ENCODE peak calls at places on chromosomes 3 and 15, in six cellular contexts. M is K562, H is stomach, V is HepG2, Q is transverse colon, J is GM12878. W is an unnamed sample.

GRCh38 chr15:41501191-41501917 is 7.7 kb downstream of the ITPKA start:
- DNase-seq in M (no peak), H (no peak), V (no peak), Q (no peak), J (no peak), W (no peak)

GRCh38 chr3:52792961-52793695 is 1.5 kb upstream of the ITIH3 start:
- DNase-seq in M (no peak), H (no peak), V (no peak), Q (no peak), J (no peak), W (no peak)

GRCh38 chr3:46883252-46884185 is 6.0 kb downstream of the PTH1R start:
- DNase-seq in M (peak), H (no peak), V (no peak), Q (no peak), J (no peak), W (no peak)

GRCh38 chr3:172464306-172464705 is 16.1 kb upstream of the GHSR start:
- DNase-seq in M (no peak), H (no peak), V (no peak), Q (no peak), J (no peak), W (no peak)

GRCh38 chr15:89751748-89752147 is 699 bp upstream of the MESP1 start:
- DNase-seq in M (no peak), H (peak), V (no peak), Q (no peak), J (no peak), W (no peak)

GRCh38 chr3:42262525-42262924 is 3.5 kb downstream of the CCK start:
- DNase-seq in M (no peak), H (no peak), V (no peak), Q (no peak), J (no peak), W (no peak)

GRCh38 chr3:178455966-178456365 is 80.3 kb upstream of the KCNMB2 start:
- DNase-seq in M (no peak), H (no peak), V (no peak), Q (no peak), J (no peak), W (no peak)

GRCh38 chr15:49415638-49416037 is 7.4 kb upstream of the FGF7 start:
- DNase-seq in M (no peak), H (no peak), V (no peak), Q (no peak), J (no peak), W (no peak)

GRCh38 chr3:111803123-111803593 is 55.9 kb upstream of the PHLDB2 start:
- DNase-seq in M (no peak), H (peak), V (no peak), Q (peak), J (no peak), W (peak)

GRCh38 chr3:110749006-110749405 is 322.6 kb upstream of the NECTIN3 start:
- DNase-seq in M (no peak), H (no peak), V (no peak), Q (no peak), J (no peak), W (no peak)

GRCh38 chr3:72597756-72598195 is 250.5 kb downstream of the SHQ1 start:
- DNase-seq in M (peak), H (no peak), V (no peak), Q (no peak), J (no peak), W (no peak)

GRCh38 chr3:76715426-76715825 is 324.5 kb upstream of the ROBO2 start:
- DNase-seq in M (no peak), H (no peak), V (no peak), Q (no peak), J (no peak), W (no peak)

GRCh38 chr3:187002915-187003314 is 72.6 kb downstream of the ST6GAL1 start:
- DNase-seq in M (no peak), H (no peak), V (no peak), Q (no peak), J (no peak), W (no peak)

GRCh38 chr3:128702391-128702790 is 23.6 kb upstream of the RAB7A start:
- DNase-seq in M (no peak), H (no peak), V (no peak), Q (no peak), J (no peak), W (no peak)

GRCh38 chr3:128693696-128694095 is 32.3 kb upstream of the RAB7A start:
- DNase-seq in M (no peak), H (no peak), V (no peak), Q (no peak), J (no peak), W (no peak)

GRCh38 chr3:128697336-128697735 is 28.6 kb upstream of the RAB7A start:
- DNase-seq in M (no peak), H (no peak), V (no peak), Q (no peak), J (no peak), W (no peak)

GRCh38 chr3:128701342-128702212 is 24.4 kb upstream of the RAB7A start:
- DNase-seq in M (no peak), H (no peak), V (no peak), Q (no peak), J (no peak), W (no peak)

DNA sequence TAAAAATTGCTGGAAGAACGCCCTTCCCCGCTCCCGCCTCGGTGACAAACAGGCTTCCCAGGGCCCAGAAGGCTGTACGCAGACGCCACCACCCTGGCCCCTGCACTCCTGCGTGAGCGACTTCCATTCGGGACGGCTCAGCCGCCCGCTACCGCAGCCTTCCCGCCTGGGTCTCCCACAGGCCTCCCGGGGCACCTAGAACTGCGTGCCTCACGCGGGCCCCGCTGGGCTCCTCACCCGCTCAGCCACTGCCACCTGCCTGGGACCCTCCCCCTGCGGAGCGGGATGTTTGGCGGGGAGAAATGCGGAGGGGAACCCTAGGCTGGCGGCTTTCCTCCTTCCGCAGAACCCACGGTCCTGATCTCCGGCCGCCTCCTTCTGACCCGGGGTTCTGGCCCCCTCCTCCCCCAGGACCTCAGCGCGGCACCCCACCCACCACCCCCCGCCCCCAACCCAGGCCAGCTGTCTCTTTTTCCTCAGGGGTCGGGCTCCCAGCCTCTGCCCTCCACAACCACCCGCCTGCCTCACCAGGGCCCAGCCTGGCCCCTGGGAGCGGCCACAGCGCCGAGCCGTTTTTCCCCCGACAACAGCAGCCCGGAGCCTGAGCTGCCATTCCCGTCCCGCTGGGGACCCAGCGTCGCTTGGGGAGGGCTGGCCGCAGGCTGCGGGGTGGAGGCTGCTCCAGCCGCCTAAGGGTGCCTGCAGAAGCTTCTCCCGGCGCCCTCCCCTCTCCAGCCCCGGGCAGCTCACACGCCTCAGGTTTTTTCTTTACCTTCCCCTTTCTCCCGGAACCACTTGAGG is 27.6 kb upstream of the RAB7A start:
- DNase-seq in M (no peak), H (peak), V (no peak), Q (peak), J (no peak), W (peak)
- TF ChIP-seq POLR2AphosphoS5 in M (no peak), H (no peak), V (no peak), Q (no peak), J (no peak), W (no peak)

GRCh38 chr3:49611714-49612113 is 57.4 kb downstream of the BSN start:
- DNase-seq in M (no peak), H (no peak), V (no peak), Q (no peak), J (no peak), W (no peak)

GRCh38 chr3:49610881-49611280 is 56.6 kb downstream of the BSN start:
- DNase-seq in M (no peak), H (no peak), V (peak), Q (no peak), J (no peak), W (no peak)

GRCh38 chr3:49609314-49609713 is 55.0 kb downstream of the BSN start:
- DNase-seq in M (no peak), H (peak), V (no peak), Q (no peak), J (no peak), W (no peak)

GRCh38 chr3:49611291-49611690 is 57.0 kb downstream of the BSN start:
- DNase-seq in M (no peak), H (no peak), V (no peak), Q (no peak), J (no peak), W (no peak)

DNA sequence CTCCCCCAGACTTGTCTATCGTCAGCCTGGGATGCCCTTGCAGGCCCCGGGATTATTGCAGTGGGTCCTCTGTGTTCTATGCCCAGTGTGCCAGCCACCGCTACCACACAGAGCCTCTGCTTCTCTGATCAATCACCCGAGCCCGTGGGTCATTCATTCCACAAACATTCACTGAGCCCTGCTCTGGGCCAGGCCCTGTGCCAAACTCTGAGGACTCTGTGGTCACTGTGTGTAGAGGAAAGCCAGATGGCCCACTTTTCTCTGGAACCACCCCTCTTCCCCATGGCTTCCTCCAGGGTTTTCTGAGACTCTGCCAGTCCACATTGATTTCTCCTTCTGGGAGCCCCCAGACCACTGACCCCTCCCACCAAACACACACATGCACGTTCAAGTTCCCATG is 55.5 kb downstream of the BSN start:
- DNase-seq in M (no peak), H (no peak), V (no peak), Q (no peak), J (no peak), W (no peak)
- H3K27ac ChIP-seq in M (no peak), H (no peak), V (no peak), Q (no peak), J (no peak), W (no peak)

GRCh38 chr3:157188391-157188790 is 28.4 kb upstream of the CCNL1 start:
- DNase-seq in M (no peak), H (no peak), V (no peak), Q (no peak), J (no peak), W (no peak)

GRCh38 chr3:157179365-157179803 is 19.4 kb upstream of the CCNL1 start:
- DNase-seq in M (no peak), H (no peak), V (no peak), Q (no peak), J (no peak), W (no peak)

GRCh38 chr3:157180262-157180661 is 20.3 kb upstream of the CCNL1 start:
- DNase-seq in M (no peak), H (no peak), V (no peak), Q (no peak), J (no peak), W (no peak)

DNA sequence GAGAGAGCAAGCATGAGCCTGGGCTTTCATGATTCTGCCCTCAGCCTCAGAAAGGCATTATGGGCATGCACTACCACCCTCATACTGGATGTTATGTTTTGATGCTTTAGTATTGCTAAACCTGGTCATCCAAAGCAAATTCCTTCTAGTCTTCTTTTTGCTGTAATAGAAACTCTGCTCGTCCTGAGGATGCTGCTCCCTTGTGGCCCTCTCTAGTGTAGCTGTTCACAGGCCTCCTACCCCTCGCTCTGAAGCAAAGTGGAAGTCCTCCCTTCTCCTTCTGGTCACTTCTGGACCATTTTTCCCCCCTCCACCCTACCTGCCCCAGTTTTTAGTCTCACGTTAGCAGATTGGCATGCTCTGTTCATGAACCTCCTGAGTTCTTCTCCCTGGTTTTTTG is 22.9 kb upstream of the CCNL1 start:
- DNase-seq in M (peak), H (no peak), V (no peak), Q (no peak), J (no peak), W (no peak)
- TF ChIP-seq EP300 in M (no peak), H (no peak), V (no peak), Q (no peak), J (no peak), W (no peak)

DNA sequence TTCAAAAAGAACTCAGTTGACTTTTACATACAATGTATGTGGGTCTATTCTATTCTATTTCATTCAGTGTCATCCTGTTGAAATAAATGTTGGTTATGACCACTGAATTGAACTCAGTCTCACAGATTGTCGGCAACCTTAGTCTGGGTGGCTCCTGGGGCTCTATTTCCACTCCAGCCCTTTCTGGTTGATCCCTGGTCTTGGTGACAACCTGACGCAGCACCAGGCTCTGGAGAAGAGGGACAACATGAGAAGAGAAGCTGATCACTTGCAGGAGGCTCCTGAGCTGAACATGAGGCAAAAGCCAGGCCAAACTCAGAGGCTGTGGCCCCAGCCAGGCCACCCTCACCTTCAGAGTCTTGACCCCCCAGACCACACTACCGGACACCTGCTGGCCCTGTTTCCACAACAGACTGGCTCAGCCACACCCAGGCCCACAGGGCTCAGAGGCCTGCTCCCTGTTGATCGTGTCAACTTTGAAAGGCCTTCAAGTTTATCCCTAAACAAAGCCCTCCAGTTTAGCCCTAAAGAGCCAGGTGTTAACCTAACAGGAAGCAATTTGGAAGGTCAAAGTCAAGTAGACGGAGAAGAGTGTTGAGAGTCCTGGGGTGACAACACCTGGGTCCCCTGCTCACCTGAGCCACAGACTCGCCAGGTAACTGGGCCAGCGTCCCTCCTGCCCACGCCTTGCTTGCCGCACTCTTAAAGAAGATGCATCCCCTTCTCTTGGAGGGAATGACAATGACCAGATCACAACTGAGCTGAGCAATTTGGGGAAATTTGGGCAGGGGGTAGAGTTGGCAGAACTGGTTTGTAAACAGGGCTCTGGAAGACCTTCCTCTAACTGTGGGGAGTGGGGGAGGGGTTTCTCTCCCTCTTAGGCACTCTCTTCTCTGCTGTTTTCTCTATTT is 15.4 kb upstream of the MUC20 start:
- DNase-seq in M (no peak), H (no peak), V (no peak), Q (no peak), J (no peak), W (no peak)
- TF ChIP-seq POLR2AphosphoS5 in M (no peak), H (no peak), V (no peak), Q (no peak), J (no peak), W (peak)

GRCh38 chr3:28912120-28912885 is 368.6 kb upstream of the RBMS3 start:
- DNase-seq in M (no peak), H (no peak), V (no peak), Q (no peak), J (no peak), W (no peak)
- H3K27ac ChIP-seq in M (no peak), H (no peak), V (no peak), Q (peak), J (no peak), W (no peak)

GRCh38 chr15:57784081-57784488 is 77.6 kb downstream of the POLR2M start:
- DNase-seq in M (no peak), H (no peak), V (no peak), Q (no peak), J (no peak), W (no peak)

GRCh38 chr15:57777034-57777433 is 70.5 kb downstream of the POLR2M start:
- DNase-seq in M (no peak), H (no peak), V (no peak), Q (no peak), J (no peak), W (no peak)

GRCh38 chr15:57782731-57783130 is 76.2 kb downstream of the POLR2M start:
- DNase-seq in M (no peak), H (no peak), V (no peak), Q (no peak), J (no peak), W (no peak)

GRCh38 chr15:57785039-57785438 is 78.5 kb downstream of the POLR2M start:
- DNase-seq in M (no peak), H (no peak), V (no peak), Q (no peak), J (no peak), W (no peak)

GRCh38 chr15:57780461-57780860 is 73.9 kb downstream of the POLR2M start:
- DNase-seq in M (no peak), H (no peak), V (no peak), Q (no peak), J (no peak), W (no peak)
- TF ChIP-seq EP300 in M (no peak), H (no peak), V (no peak), Q (no peak), J (no peak), W (no peak)

GRCh38 chr3:12446298-12446697 is 38.0 kb upstream of the TSEN2 start:
- DNase-seq in M (no peak), H (no peak), V (no peak), Q (no peak), J (no peak), W (peak)

GRCh38 chr3:12443781-12444522 is 40.3 kb upstream of the TSEN2 start:
- DNase-seq in M (no peak), H (no peak), V (no peak), Q (no peak), J (no peak), W (peak)

GRCh38 chr3:12442654-12443501 is 41.4 kb upstream of the TSEN2 start:
- DNase-seq in M (no peak), H (no peak), V (no peak), Q (no peak), J (no peak), W (peak)

GRCh38 chr3:12445523-12446240 is 38.6 kb upstream of the TSEN2 start:
- DNase-seq in M (no peak), H (no peak), V (no peak), Q (no peak), J (no peak), W (peak)

GRCh38 chr3:12444582-12445468 is 39.5 kb upstream of the TSEN2 start:
- DNase-seq in M (no peak), H (peak), V (peak), Q (peak), J (no peak), W (peak)
- TF ChIP-seq POLR2AphosphoS5 in M (no peak), H (peak), V (no peak), Q (no peak), J (no peak), W (no peak)

GRCh38 chr15:68491415-68492106 is 59.6 kb upstream of the ITGA11 start:
- DNase-seq in M (no peak), H (no peak), V (no peak), Q (no peak), J (no peak), W (no peak)

GRCh38 chr15:68487087-68487843 is 55.3 kb upstream of the ITGA11 start:
- DNase-seq in M (no peak), H (no peak), V (no peak), Q (no peak), J (no peak), W (no peak)

GRCh38 chr15:68488290-68488689 is 56.3 kb upstream of the ITGA11 start:
- DNase-seq in M (no peak), H (no peak), V (no peak), Q (no peak), J (no peak), W (no peak)

GRCh38 chr15:68489426-68489825 is 57.5 kb upstream of the ITGA11 start:
- DNase-seq in M (no peak), H (no peak), V (no peak), Q (no peak), J (no peak), W (no peak)

DNA sequence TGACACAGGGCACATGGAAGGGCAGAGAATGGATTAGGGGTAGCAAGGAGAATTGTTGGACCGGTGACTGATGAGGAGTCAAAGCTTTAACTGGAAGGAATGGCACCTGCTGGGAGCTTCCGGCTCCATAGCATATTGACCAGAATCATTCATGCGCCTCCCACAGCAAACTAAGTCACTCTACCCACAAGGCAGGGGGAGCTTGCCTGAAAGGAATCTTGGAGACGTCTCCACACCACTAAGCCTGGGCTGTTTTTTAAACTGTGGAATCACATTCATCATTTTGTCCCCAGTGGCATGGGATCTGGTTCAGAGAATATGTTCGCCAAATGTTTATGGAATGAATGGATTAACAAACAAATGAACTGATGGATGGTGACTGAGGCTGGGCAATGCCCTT is 57.0 kb upstream of the ITGA11 start:
- DNase-seq in M (no peak), H (no peak), V (no peak), Q (no peak), J (no peak), W (no peak)
- H3K27ac ChIP-seq in M (no peak), H (no peak), V (no peak), Q (no peak), J (no peak), W (no peak)

W was measured in sigmoid colon.